ENCODE peak calls at places on chromosomes 2 and 18, in eight cellular contexts. G is nephron progenitor cell; H is lung; F is GM06990; E is brain microvascular endothelial cell; T is left ventricle myocardium inferior; U is CD4-positive, alpha-beta T cell; K is fibroblast of lung. A is an unnamed sample.

GRCh38 chr2:181575650-181576025 is 81.3 kb downstream of the CERKL start:
- DNase-seq in E (no peak), G (no peak), F (no peak), K (no peak), T (no peak), U (no peak), H (no peak), A (no peak)

GRCh38 chr2:217459675-217460405 is 543.0 kb downstream of the TNS1 start:
- DNase-seq in H (no peak), T (no peak), K (no peak), F (no peak), G (no peak), E (no peak), U (no peak), A (no peak)

GRCh38 chr2:225124311-225124832 is 82.1 kb upstream of the DOCK10 start:
- DNase-seq in G (no peak), E (no peak), T (no peak), F (no peak), K (no peak), U (no peak), H (no peak), A (no peak)

GRCh38 chr2:173773076-173773475 is 192.1 kb downstream of the SP3 start:
- DNase-seq in E (no peak), F (no peak), K (no peak), U (no peak), T (no peak), G (no peak), H (no peak), A (no peak)

GRCh38 chr2:218168635-218169462 is 2.1 kb upstream of the CXCR1 start:
- DNase-seq in F (no peak), U (peak), T (peak), K (peak), G (peak), H (peak), E (peak), A (peak)

GRCh38 chr2:11876436-11876835 is 130.0 kb downstream of the LPIN1 start:
- DNase-seq in F (no peak), U (no peak), K (no peak), G (no peak), H (no peak), E (no peak), T (no peak), A (no peak)

GRCh38 chr2:170180031-170180566 is 2.2 kb downstream of the MYO3B start:
- DNase-seq in T (no peak), H (no peak), K (no peak), F (peak), E (no peak), G (no peak), U (no peak), A (peak)

GRCh38 chr2:30234180-30234971 is 3.0 kb downstream of the LBH start:
- DNase-seq in H (no peak), G (no peak), T (no peak), U (no peak), E (peak), F (no peak), K (peak), A (peak)

GRCh38 chr2:48433682-48434081 is 96.3 kb upstream of the STON1 start:
- DNase-seq in K (peak), E (no peak), G (no peak), U (no peak), H (no peak), F (no peak), T (no peak), A (peak)

GRCh38 chr2:168687314-168687713 is 115.1 kb upstream of the NOSTRIN start:
- DNase-seq in E (peak), H (no peak), K (peak), F (no peak), U (no peak), T (no peak), G (no peak), A (peak)

GRCh38 chr2:239143858-239144712 is 256.7 kb downstream of the HDAC4 start:
- DNase-seq in G (peak), F (peak), H (peak), U (no peak), K (peak), T (no peak), E (peak), A (peak)

GRCh38 chr2:101873543-101873942 is 118.2 kb upstream of the IL1R2 start:
- DNase-seq in E (no peak), F (no peak), K (peak), T (no peak), U (no peak), H (no peak), G (no peak), A (peak)

GRCh38 chr2:220966636-220967035 is 605.5 kb downstream of the EPHA4 start:
- DNase-seq in U (no peak), T (no peak), H (no peak), E (peak), K (peak), F (no peak), G (no peak), A (no peak)

GRCh38 chr2:219041252-219041651 is at the start of gene CFAP65:
- DNase-seq in E (peak), H (no peak), G (peak), K (peak), T (no peak), U (no peak), F (no peak), A (peak)

GRCh38 chr2:69563021-69563420 is 80.5 kb downstream of the AAK1 start:
- DNase-seq in H (no peak), F (no peak), G (no peak), K (no peak), U (no peak), T (no peak), E (no peak), A (no peak)

GRCh38 chr18:50654658-50655550 is 95.0 kb downstream of the MAPK4 start:
- DNase-seq in F (no peak), K (no peak), H (no peak), E (no peak), T (peak), U (no peak), G (no peak), A (no peak)

GRCh38 chr2:15674637-15675455 is 83.2 kb downstream of the DDX1 start:
- DNase-seq in E (peak), K (no peak), F (no peak), U (no peak), G (no peak), T (no peak), H (peak), A (no peak)

GRCh38 chr2:98669675-98670074 is 61.3 kb downstream of the MGAT4A start:
- DNase-seq in H (no peak), T (no peak), U (no peak), K (peak), F (no peak), E (peak), G (no peak), A (no peak)

GRCh38 chr2:219551412-219551811 is 7.6 kb downstream of the TMEM198 start:
- DNase-seq in E (no peak), U (no peak), T (no peak), K (peak), G (peak), H (no peak), F (no peak), A (no peak)

GRCh38 chr2:232502901-232503791 is 15.5 kb upstream of the ECEL1 start:
- DNase-seq in H (no peak), F (no peak), E (peak), G (peak), U (peak), K (peak), T (no peak), A (no peak)

GRCh38 chr2:232501794-232502499 is 14.3 kb upstream of the ECEL1 start:
- DNase-seq in K (no peak), E (no peak), G (no peak), U (no peak), H (no peak), T (no peak), F (no peak), A (no peak)

GRCh38 chr2:232504438-232504837 is 15.8 kb upstream of the PRSS56 start:
- DNase-seq in K (no peak), U (no peak), G (no peak), F (no peak), T (no peak), H (no peak), E (no peak), A (no peak)

GRCh38 chr2:232502513-232502900 is 14.9 kb upstream of the ECEL1 start:
- DNase-seq in E (no peak), H (no peak), U (peak), G (no peak), F (no peak), K (no peak), T (no peak), A (no peak)

DNA sequence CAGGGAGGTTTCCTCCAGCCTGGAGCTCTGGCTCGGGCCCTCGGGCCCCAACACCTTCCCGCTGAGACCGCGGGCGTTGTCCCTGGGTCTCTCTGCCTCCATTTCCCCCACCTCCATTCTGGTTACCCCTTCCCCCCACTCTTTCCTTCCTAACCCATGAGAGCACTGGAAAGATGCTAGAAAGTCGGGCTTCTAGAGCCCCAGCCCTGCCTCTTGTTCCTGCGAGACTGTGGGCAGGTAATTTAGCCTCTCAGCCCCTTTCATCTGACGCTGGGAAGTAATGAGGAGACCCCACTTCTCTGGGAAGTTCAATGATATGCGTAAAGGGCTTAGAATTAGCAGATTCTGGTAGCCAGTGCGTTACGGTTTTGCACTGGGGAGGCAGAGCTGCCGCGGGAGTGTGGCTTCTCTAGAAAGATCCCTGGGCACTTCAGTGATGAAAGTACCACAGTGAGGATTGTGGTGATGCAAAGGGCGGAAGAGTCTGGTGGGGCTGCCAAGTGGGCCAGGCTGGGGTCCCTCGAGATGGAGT is 16.2 kb upstream of the ECEL1 start:
- DNase-seq in E (no peak), G (no peak), U (no peak), T (no peak), K (no peak), H (no peak), F (no peak), A (no peak)
- TF ChIP-seq CTCF in E (no peak), G (no peak), U (no peak), T (no peak), K (no peak), H (no peak), F (no peak), A (no peak)

DNA sequence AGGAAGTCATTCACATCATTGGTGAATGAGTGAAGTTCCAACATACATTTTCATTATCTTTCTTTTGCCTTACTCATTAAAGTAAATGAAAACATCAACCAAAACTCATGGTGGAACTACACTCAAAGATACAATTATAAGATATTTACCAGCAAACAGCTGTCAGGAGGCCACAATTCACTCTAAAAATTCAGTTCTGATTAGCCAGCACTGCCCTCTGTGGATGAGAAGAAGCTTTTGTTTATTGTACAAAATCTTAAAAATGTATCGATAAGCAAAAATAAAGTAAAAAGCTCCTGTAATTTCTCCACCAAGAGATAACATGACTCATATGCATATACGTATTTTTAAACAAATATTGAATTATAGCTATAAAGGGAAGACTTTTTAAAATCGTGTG is 73.5 kb upstream of the RAPGEF4 start:
- DNase-seq in T (no peak), K (peak), G (no peak), U (no peak), F (no peak), E (no peak), H (no peak), A (no peak)
- TF ChIP-seq CTCF in T (no peak), K (peak), G (no peak), U (no peak), F (no peak), E (peak), H (no peak), A (no peak)

GRCh38 chr18:25099838-25100393 is 252.1 kb downstream of the ZNF521 start:
- DNase-seq in E (peak), F (no peak), H (no peak), T (no peak), G (no peak), K (peak), U (no peak), A (no peak)
- TF ChIP-seq CTCF in E (no peak), F (no peak), H (no peak), T (no peak), G (no peak), K (no peak), U (no peak), A (no peak)

GRCh38 chr18:54004828-54005227 is 219.6 kb downstream of the MBD2 start:
- DNase-seq in K (no peak), E (no peak), U (no peak), T (no peak), F (no peak), G (no peak), H (no peak), A (peak)
- TF ChIP-seq CTCF in K (no peak), E (no peak), U (no peak), T (no peak), F (no peak), G (no peak), H (no peak), A (no peak)

GRCh38 chr2:111668741-111669140 is 215.3 kb downstream of the ANAPC1 start:
- DNase-seq in K (no peak), H (no peak), E (no peak), U (no peak), G (no peak), T (no peak), F (no peak), A (peak)

GRCh38 chr2:111671426-111672150 is 212.4 kb downstream of the ANAPC1 start:
- DNase-seq in H (peak), E (peak), U (no peak), T (peak), G (no peak), F (no peak), K (peak), A (peak)

GRCh38 chr2:111668274-111668616 is 215.7 kb downstream of the ANAPC1 start:
- DNase-seq in K (no peak), E (no peak), H (no peak), F (no peak), U (no peak), G (no peak), T (no peak), A (no peak)

GRCh38 chr2:111670776-111671175 is 213.2 kb downstream of the ANAPC1 start:
- DNase-seq in E (no peak), T (no peak), G (no peak), F (no peak), H (peak), U (no peak), K (no peak), A (no peak)

DNA sequence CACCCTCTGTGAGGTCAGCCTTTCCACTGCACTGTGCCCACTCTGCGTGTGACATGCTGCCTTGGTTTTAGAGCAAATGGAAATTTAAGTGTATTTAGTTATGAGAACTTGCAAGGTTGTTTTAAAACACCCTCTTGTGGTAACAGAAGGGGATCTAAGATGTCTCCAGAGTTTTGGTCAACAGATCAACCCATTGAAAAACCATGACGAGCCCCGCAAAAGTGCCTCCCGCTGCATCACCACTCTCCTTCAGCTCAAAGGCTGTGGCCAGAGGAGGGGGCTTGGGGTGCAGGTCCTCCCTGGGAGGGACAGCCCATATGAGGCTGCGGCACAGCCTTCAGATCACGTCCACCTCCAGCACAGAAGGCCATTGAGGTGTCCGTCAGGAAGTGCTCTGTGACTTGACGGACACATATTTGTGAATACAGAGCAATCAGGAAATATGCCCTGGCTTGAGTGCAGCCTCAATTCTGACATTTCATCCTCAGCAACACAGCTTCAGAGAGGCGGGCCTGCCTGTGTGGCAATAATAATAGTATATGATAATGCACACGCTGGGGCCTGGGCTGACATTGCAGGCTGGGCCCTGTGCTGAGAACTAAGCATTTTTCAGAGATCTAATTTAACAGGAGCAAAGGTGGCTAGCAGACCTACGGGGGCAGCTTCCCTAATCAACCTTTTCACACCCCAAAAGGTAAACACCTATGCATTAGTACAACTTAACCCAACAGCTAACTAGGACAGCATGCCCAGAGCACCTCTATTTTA is 213.9 kb downstream of the ANAPC1 start:
- DNase-seq in F (no peak), U (no peak), T (no peak), E (no peak), G (no peak), K (peak), H (peak), A (no peak)
- TF ChIP-seq CTCF in F (no peak), U (no peak), T (no peak), E (peak), G (no peak), K (peak), H (no peak), A (no peak)

GRCh38 chr2:201915446-201915845 is 109.1 kb downstream of the CDK15 start:
- DNase-seq in T (no peak), U (no peak), E (no peak), G (no peak), H (no peak), F (no peak), K (no peak), A (peak)
- TF ChIP-seq CTCF in T (no peak), U (no peak), E (no peak), G (no peak), H (no peak), F (peak), K (no peak), A (peak)

GRCh38 chr2:142179686-142180085 is 48.9 kb upstream of the LRP1B start:
- DNase-seq in T (no peak), U (no peak), F (no peak), H (no peak), G (no peak), K (no peak), E (no peak), A (no peak)

GRCh38 chr2:142175917-142176316 is 45.1 kb upstream of the LRP1B start:
- DNase-seq in T (no peak), H (no peak), U (no peak), F (no peak), K (no peak), G (no peak), E (no peak), A (no peak)

GRCh38 chr2:142176941-142177340 is 46.1 kb upstream of the LRP1B start:
- DNase-seq in T (no peak), H (no peak), E (no peak), F (no peak), K (no peak), G (no peak), U (no peak), A (no peak)

GRCh38 chr2:142178604-142179003 is 47.8 kb upstream of the LRP1B start:
- DNase-seq in E (no peak), U (no peak), F (no peak), G (no peak), K (no peak), H (no peak), T (no peak), A (no peak)

DNA sequence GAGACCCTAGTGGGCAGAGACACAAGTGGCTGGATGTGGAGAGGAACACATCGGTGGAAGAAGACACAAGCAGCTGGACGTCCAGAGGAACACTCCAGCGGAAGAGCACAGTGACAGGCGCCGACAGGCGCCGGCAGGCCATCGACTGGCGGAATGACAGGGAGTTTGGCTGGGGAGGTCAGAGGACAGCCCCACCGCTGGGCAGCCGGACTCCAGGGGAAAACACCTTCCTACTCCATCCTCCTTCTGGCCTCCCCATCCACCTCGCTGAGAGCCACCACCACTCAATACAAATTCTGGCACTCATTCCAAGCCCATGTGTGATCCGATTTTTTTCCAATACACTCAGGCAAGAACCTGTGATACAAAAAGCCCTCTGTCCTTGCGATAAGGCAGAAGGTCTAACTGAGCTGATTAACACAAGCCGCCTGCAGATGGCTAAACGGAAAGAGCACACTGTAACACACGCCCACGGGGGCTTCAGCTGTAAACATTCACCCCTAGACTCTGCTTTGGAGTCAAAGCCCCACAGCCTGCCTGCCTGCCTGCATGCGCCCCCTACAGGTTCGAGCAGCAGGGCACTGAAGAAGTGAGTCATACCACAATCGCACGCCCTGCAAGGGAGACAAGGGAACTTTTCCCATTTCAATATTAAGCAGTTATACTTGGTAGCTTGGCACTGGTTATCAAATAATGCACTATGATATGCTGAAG is 50.2 kb upstream of the LRP1B start:
- DNase-seq in F (no peak), K (peak), G (peak), H (no peak), U (no peak), E (peak), T (no peak), A (peak)
- TF ChIP-seq CTCF in F (peak), K (peak), G (peak), H (no peak), U (no peak), E (peak), T (no peak), A (peak)

GRCh38 chr18:21509062-21509461 is 91.4 kb downstream of the ESCO1 start:
- DNase-seq in U (no peak), F (no peak), H (no peak), T (no peak), K (no peak), E (no peak), G (no peak), A (no peak)
- TF ChIP-seq CTCF in U (no peak), F (no peak), H (no peak), T (no peak), K (no peak), E (no peak), G (no peak), A (no peak)

A was measured in GM12865.